ENCODE peak calls at places on chromosomes 2 and 18, in eight cellular contexts. Z is occipital lobe; D is PC-9; F is NAMALWA; Y is NCI-H345; J is germinal center; I is M059J; V is CD4-positive, alpha-beta memory T cell. H is an unnamed sample.

GRCh38 chr18:36446059-36446458 is 148.5 kb downstream of the FHOD3 start:
- DNase-seq in Z (no peak), D (no peak), F (no peak), Y (no peak), J (no peak), I (peak), V (no peak), H (no peak)

GRCh38 chr2:126309185-126309584 is 346.8 kb upstream of the GYPC start:
- DNase-seq in Z (no peak), D (no peak), F (no peak), Y (no peak), J (no peak), I (no peak), V (no peak), H (no peak)

GRCh38 chr18:45687617-45688016 is 36.4 kb upstream of the SLC14A1 start:
- DNase-seq in Z (no peak), D (no peak), F (peak), Y (peak), J (peak), I (no peak), V (no peak), H (peak)

GRCh38 chr2:185456517-185456916 is 282.1 kb upstream of the FSIP2 start:
- DNase-seq in Z (no peak), D (no peak), F (no peak), Y (no peak), J (no peak), I (peak), V (no peak), H (no peak)

GRCh38 chr2:42844366-42844765 is 52.0 kb upstream of the HAAO start:
- DNase-seq in Z (no peak), D (no peak), F (no peak), Y (no peak), J (no peak), I (no peak), V (no peak), H (no peak)

GRCh38 chr2:170812716-170813585 is 3.7 kb upstream of the GAD1 start:
- DNase-seq in Z (no peak), D (peak), F (peak), Y (peak), J (peak), I (peak), V (peak), H (peak)

GRCh38 chr2:231626449-231626848 is 33.8 kb downstream of the TEX44 start:
- DNase-seq in Z (no peak), D (peak), F (no peak), Y (no peak), J (no peak), I (no peak), V (no peak), H (no peak)

GRCh38 chr2:227365833-227366232 is 13.3 kb downstream of the TM4SF20 start:
- DNase-seq in Z (no peak), D (no peak), F (no peak), Y (no peak), J (no peak), I (no peak), V (no peak), H (no peak)

GRCh38 chr18:54684786-54685185 is 93.7 kb downstream of the DYNAP start:
- DNase-seq in Z (no peak), D (no peak), F (no peak), Y (no peak), J (no peak), I (peak), V (no peak), H (no peak)

GRCh38 chr2:240286596-240286995 is 146.1 kb upstream of the OTOS start:
- DNase-seq in Z (no peak), D (no peak), F (no peak), Y (no peak), J (no peak), I (no peak), V (no peak), H (no peak)

GRCh38 chr2:121096611-121097010 is 188.4 kb downstream of the TFCP2L1 start:
- DNase-seq in Z (no peak), D (no peak), F (no peak), Y (no peak), J (no peak), I (no peak), V (no peak), H (no peak)

H was measured in GM10248.